ENCODE peak calls at places on chromosomes 12 and 14, in six cellular contexts. Z is amniotic stem cell, K is T-cell, X is progenitor cell of endocrine pancreas, L is neural progenitor cell, B is uterus. C is an unnamed sample.

GRCh38 chr14:63413009-63413408 is 94.3 kb upstream of the GPHB5 start:
- DNase-seq in L (no peak), X (no peak), K (no peak), Z (no peak), B (no peak), C (no peak)

GRCh38 chr14:50312734-50313054 is 570 bp downstream of the DMAC2L start:
- DNase-seq in Z (no peak), L (no peak), B (no peak), X (no peak), K (peak), C (no peak)

GRCh38 chr14:89858084-89858483 is 96.4 kb downstream of the EFCAB11 start:
- DNase-seq in K (no peak), B (no peak), Z (no peak), X (no peak), L (no peak), C (no peak)

GRCh38 chr12:132776816-132777568 is 15.4 kb upstream of the ANKLE2 start:
- DNase-seq in B (peak), L (no peak), X (no peak), Z (no peak), K (no peak), C (no peak)

GRCh38 chr12:85920324-85920947 is 46.3 kb downstream of the NTS start:
- DNase-seq in B (no peak), L (peak), K (no peak), Z (no peak), X (no peak), C (no peak)

GRCh38 chr14:59336078-59336477 is 129.1 kb downstream of the GPR135 start:
- DNase-seq in X (no peak), L (no peak), B (no peak), K (no peak), Z (no peak), C (no peak)

GRCh38 chr14:104138098-104138890 is at the start of gene KIF26A:
- DNase-seq in L (peak), B (no peak), K (no peak), X (peak), Z (no peak), C (no peak)

GRCh38 chr12:49787672-49788071 is 40.5 kb downstream of the NCKAP5L start:
- DNase-seq in L (no peak), Z (no peak), X (no peak), B (no peak), K (no peak), C (no peak)

GRCh38 chr14:23539209-23539866 is 12.2 kb downstream of the ZFHX2 start:
- DNase-seq in K (no peak), B (no peak), L (peak), Z (no peak), X (peak), C (no peak)

GRCh38 chr12:131164096-131164872 is 210.6 kb downstream of the ADGRD1 start:
- DNase-seq in L (no peak), X (no peak), B (no peak), K (no peak), Z (no peak), C (no peak)

GRCh38 chr12:132524405-132524804 is 34.5 kb downstream of the FBRSL1 start:
- DNase-seq in B (no peak), Z (no peak), L (no peak), X (no peak), K (no peak), C (no peak)

GRCh38 chr14:66652736-66653135 is 144.8 kb downstream of the GPHN start:
- DNase-seq in L (peak), X (no peak), B (no peak), Z (no peak), K (no peak), C (no peak)

GRCh38 chr12:20426191-20426590 is 57.9 kb downstream of the PDE3A start:
- DNase-seq in K (no peak), X (no peak), L (no peak), Z (no peak), B (peak), C (no peak)

GRCh38 chr14:35965425-35965824 is 139.3 kb downstream of the BRMS1L start:
- DNase-seq in B (no peak), Z (no peak), K (no peak), L (peak), X (no peak), C (no peak)

GRCh38 chr12:114269153-114269552 is 136.8 kb downstream of the TBX5 start:
- DNase-seq in Z (no peak), B (no peak), K (no peak), X (no peak), L (no peak), C (no peak)

GRCh38 chr14:25413058-25413457 is 363.1 kb upstream of the STXBP6 start:
- DNase-seq in B (no peak), L (no peak), X (no peak), Z (no peak), K (no peak), C (no peak)

GRCh38 chr12:49889361-49890095 is 14.2 kb downstream of the FAIM2 start:
- DNase-seq in X (no peak), B (no peak), K (no peak), Z (no peak), L (no peak), C (no peak)

GRCh38 chr12:6735448-6736191 is 11.8 kb downstream of the COPS7A start:
- DNase-seq in B (peak), X (peak), Z (peak), K (peak), L (peak), C (no peak)